ENCODE peak calls at places on chromosome 6, in seven cellular contexts. S, B, V, F, C, Z and P are unnamed samples.

GRCh38 chr6:168417158-168417557 is 23.8 kb upstream of the SMOC2 start:
- DNase-seq in S (no peak), B (no peak), V (no peak), F (no peak), C (no peak), Z (no peak), P (no peak)

GRCh38 chr6:138572200-138572875 is 73.0 kb upstream of the NHSL1 start:
- DNase-seq in S (peak; percentile 75), B (peak; percentile 89), V (peak; percentile 31), F (peak; percentile 73), C (peak; percentile 91), Z (peak; percentile 50), P (peak; percentile 75)

GRCh38 chr6:34560366-34561226 is 4.5 kb upstream of the SPDEF start:
- DNase-seq in S (no peak), B (peak; percentile 66), V (no peak), F (no peak), C (peak; percentile 75), Z (no peak), P (no peak)

GRCh38 chr6:3013901-3014674 is 14.4 kb downstream of the NQO2 start:
- DNase-seq in S (no peak), B (no peak), V (no peak), F (no peak), C (no peak), Z (no peak), P (no peak)

GRCh38 chr6:26300043-26300331 is 65.0 kb upstream of the BTN3A2 start:
- DNase-seq in S (no peak), B (no peak), V (no peak), F (no peak), C (no peak), Z (no peak), P (no peak)

GRCh38 chr6:4891171-4891570 is 112.7 kb downstream of the RPP40 start:
- DNase-seq in S (no peak), B (no peak), V (no peak), F (no peak), C (no peak), Z (no peak), P (no peak)

GRCh38 chr6:138105880-138106664 is 1.1 kb downstream of the PERP start:
- DNase-seq in S (peak; percentile 61), B (no peak), V (no peak), F (peak; percentile 27), C (peak; percentile 15), Z (no peak), P (no peak)

GRCh38 chr6:14423330-14423729 is 305.8 kb downstream of the CD83 start:
- DNase-seq in S (no peak), B (no peak), V (no peak), F (no peak), C (peak; percentile 3), Z (no peak), P (no peak)

GRCh38 chr6:90621581-90621980 is 34.7 kb upstream of the MAP3K7 start:
- DNase-seq in S (no peak), B (no peak), V (no peak), F (no peak), C (no peak), Z (no peak), P (no peak)

DNA sequence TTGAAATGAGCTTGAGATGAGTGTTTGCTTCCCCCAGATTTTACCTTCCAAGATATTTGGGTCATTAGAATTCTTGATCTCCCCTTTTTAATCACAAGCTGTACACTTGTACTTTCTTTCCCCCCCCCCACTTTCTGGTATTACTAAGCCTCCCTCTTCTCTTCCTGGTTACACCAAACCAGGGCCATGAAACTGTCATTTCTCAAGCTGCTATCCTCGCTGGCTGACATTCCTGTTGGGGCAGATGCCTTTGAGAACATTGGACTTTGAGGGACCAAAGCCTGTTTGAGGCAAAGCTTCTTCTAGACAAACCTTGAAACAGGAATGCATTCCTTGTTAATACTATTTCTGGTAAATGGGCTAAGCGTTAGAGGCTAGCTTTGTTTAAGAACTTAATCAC is 32.3 kb upstream of the MAP3K7 start:
- DNase-seq in S (no peak), B (no peak), V (no peak), F (no peak), C (no peak), Z (no peak), P (no peak)
- H3K27me3 ChIP-seq in S (peaks cover 10% of the 10 kb centered on the region), B (no peaks in the 10 kb centered on the region), V (no peaks in the 10 kb centered on the region), F (peaks cover 31% of the 10 kb centered on the region), C (peaks cover 6% of the 10 kb centered on the region), Z (peaks cover 10% of the 10 kb centered on the region), P (peaks cover 64% of the 10 kb centered on the region)

GRCh38 chr6:147395158-147395557 is 113.3 kb upstream of the SAMD5 start:
- DNase-seq in S (no peak), B (no peak), V (no peak), F (no peak), C (peak; percentile 46), Z (no peak), P (no peak)

GRCh38 chr6:147384737-147385710 is 123.5 kb upstream of the SAMD5 start:
- DNase-seq in S (no peak), B (no peak), V (no peak), F (no peak), C (no peak), Z (no peak), P (no peak)

GRCh38 chr6:147389463-147389862 is 119.0 kb upstream of the SAMD5 start:
- DNase-seq in S (no peak), B (no peak), V (no peak), F (no peak), C (no peak), Z (no peak), P (no peak)

GRCh38 chr6:147392917-147393625 is 115.4 kb upstream of the SAMD5 start:
- DNase-seq in S (no peak), B (no peak), V (no peak), F (no peak), C (no peak), Z (no peak), P (no peak)

DNA sequence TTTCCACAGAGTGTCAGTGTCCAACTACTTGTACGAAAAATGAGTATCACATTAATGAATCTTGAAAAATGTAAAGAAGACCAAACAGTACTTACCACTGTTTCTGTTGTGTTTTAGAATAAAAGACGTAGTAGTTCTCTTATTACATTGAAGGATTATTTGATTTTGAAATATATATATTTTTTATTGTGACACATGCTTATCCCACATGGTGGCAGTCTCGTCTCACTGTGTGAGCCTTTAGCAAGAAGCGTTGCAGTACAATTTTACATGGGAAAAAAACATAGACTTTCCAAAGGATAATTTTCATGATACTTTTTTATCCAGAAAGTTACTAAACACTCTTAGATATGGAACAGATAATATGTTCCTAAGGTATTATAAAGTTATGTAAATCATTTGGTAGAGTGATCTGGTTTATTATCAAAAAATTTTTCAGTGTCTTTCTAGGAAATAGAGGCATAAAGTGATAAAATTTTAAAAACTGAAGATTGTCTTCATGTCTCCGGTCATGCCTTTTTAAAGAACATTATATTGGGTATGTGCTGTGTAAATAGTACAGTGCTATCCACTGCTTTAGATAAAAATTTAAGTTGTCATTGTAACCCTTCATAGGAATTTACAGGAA is 117.5 kb upstream of the SAMD5 start:
- DNase-seq in S (no peak), B (no peak), V (no peak), F (peak; percentile 39), C (peak; percentile 39), Z (no peak), P (no peak)
- TF ChIP-seq CTCF in S (peak; percentile 57), B (no peak), V (peak; percentile 24), F (peak; percentile 55), C (peak; percentile 52), Z (peak; percentile 35), P (no peak)

DNA sequence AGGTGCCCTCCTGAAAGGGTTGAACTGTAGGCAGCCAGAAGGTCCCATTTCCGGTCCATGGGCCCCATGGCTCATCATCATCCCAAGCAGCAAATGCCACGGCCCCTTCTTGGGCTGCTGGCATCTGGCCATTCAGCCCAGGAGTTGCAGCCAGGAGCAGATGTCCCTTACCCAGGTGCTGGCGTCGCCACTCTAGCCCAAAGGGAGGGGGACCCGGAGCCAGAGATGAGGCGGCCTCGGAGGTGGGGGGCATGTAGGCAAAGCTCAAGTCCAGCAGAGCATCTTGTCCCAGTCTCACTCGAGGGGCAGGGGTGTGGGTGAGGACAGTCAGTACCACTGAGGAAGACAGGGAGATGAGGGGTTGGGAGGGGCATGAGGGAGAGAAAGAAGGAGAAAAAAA is 6.3 kb upstream of the RGL2 start:
- DNase-seq in S (no peak), B (no peak), V (no peak), F (no peak), C (no peak), Z (no peak), P (no peak)
- H3K36me3 ChIP-seq in S (peaks cover 16% of the 10 kb centered on the region), B (peaks cover 72% of the 10 kb centered on the region), V (peaks cover 15% of the 10 kb centered on the region), F (peaks cover 7% of the 10 kb centered on the region), C (peaks cover 19% of the 10 kb centered on the region), Z (no peaks in the 10 kb centered on the region), P (peaks cover 89% of the 10 kb centered on the region)

GRCh38 chr6:78844899-78845298 is 22.5 kb upstream of the IRAK1BP1 start:
- DNase-seq in S (no peak), B (no peak), V (no peak), F (no peak), C (no peak), Z (no peak), P (no peak)
- H3K27me3 ChIP-seq in S (no peaks in the 10 kb centered on the region), B (no peaks in the 10 kb centered on the region), V (no peaks in the 10 kb centered on the region), F (no peaks in the 10 kb centered on the region), C (no peaks in the 10 kb centered on the region), Z (no peaks in the 10 kb centered on the region), P (no peaks in the 10 kb centered on the region)

DNA sequence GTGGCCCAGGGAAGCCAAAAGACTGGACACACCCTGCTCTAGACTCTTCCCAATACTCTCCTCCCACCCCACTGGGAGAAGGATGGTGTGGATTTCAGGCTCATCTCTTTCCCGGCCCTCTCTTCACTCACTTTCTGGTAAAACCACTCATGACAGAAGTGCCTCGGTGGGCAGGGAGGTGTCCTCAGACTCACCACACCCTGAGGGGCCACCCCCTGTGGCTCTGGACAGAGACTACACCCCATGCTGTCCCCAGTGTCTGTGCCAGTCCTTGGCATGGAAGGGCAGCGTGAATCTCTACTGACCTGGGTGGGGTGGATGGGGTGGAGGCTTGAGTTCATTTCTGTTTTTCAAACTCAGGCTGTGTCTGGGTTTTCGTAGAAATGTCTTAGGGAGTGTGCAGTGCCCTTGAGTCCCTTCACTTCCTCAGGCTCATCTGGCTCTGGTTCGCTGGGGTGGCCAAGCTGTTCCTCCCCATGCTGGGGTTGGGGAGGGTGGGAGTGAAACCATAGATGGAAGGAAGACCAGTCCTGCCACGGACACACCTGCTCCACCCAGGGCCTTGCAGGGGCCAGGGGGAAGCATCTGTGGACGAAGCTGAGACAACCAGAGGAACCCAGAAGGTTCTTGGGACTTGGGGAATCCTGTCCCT is 59.1 kb downstream of the EZR start:
- DNase-seq in S (no peak), B (no peak), V (no peak), F (no peak), C (no peak), Z (no peak), P (no peak)
- TF ChIP-seq CTCF in S (no peak), B (no peak), V (no peak), F (no peak), C (no peak), Z (no peak), P (no peak)